ENCODE peak calls at places on chromosome 7, in six cellular contexts. E is GM12878, X is K562, S is HepG2, C is IMR-90, K is H1. R is an unnamed sample.

GRCh38 chr7:23383225-23383624 is 84.1 kb downstream of the MALSU1 start:
- DNase-seq in K (no peak), X (no peak), S (no peak), E (no peak), C (peak; percentile 59), R (no peak)

GRCh38 chr7:129295015-129295423 is 70.2 kb downstream of the AHCYL2 start:
- DNase-seq in S (no peak), K (no peak), C (peak; percentile 58), X (no peak), E (no peak), R (no peak)

GRCh38 chr7:5423844-5424688 is 432 bp upstream of the TNRC18 start:
- DNase-seq in X (peak; percentile 91), S (peak; percentile 95), E (no peak), K (peak; percentile 82), C (peak; percentile 99), R (peak; percentile 99)

GRCh38 chr7:149598721-149599308 is 101.2 kb upstream of the ZNF746 start:
- DNase-seq in X (peak; percentile 44), K (no peak), S (peak; percentile 7), C (peak; percentile 38), E (no peak), R (peak; percentile 16)

GRCh38 chr7:27239780-27240731 is 2.5 kb upstream of the EVX1 start:
- DNase-seq in C (no peak), K (no peak), E (no peak), S (no peak), X (no peak), R (no peak)

GRCh38 chr7:69526570-69526969 is 71.7 kb upstream of the AUTS2 start:
- DNase-seq in C (no peak), K (no peak), X (no peak), E (no peak), S (no peak), R (no peak)

GRCh38 chr7:158973941-158974785 is 117.8 kb downstream of the DYNC2I1 start:
- DNase-seq in C (no peak), X (no peak), K (no peak), E (no peak), S (no peak), R (no peak)

GRCh38 chr7:53350241-53350640 is 314.8 kb downstream of the POM121L12 start:
- DNase-seq in C (no peak), E (no peak), K (peak; percentile 41), X (peak; percentile 9), S (no peak), R (no peak)

GRCh38 chr7:85186083-85186520 is 754 bp downstream of the SEMA3D start:
- DNase-seq in S (no peak), C (peak; percentile 49), E (no peak), K (no peak), X (no peak), R (no peak)

GRCh38 chr7:128697301-128697905 is 25.3 kb downstream of the GARIN1A start:
- DNase-seq in X (peak; percentile 90), E (no peak), C (peak; percentile 44), S (peak; percentile 21), K (no peak), R (no peak)

GRCh38 chr7:108246227-108246837 is 116.2 kb upstream of the LAMB4 start:
- DNase-seq in E (peak; percentile 26), K (peak; percentile 19), S (peak; percentile 80), C (peak; percentile 96), X (peak; percentile 82), R (peak; percentile 61)

GRCh38 chr7:7136857-7137309 is 45.5 kb upstream of the C1GALT1 start:
- DNase-seq in X (no peak), C (no peak), E (no peak), K (no peak), S (peak; percentile 34), R (no peak)

GRCh38 chr7:129952164-129952652 is 552 bp downstream of the UBE2H start:
- DNase-seq in X (no peak), C (no peak), E (no peak), S (no peak), K (no peak), R (no peak)

GRCh38 chr7:26155531-26156375 is 3.8 kb downstream of the NFE2L3 start:
- DNase-seq in S (peak; percentile 39), K (no peak), C (peak; percentile 67), X (no peak), E (no peak), R (no peak)

GRCh38 chr7:52565980-52566379 is 469.5 kb upstream of the POM121L12 start:
- DNase-seq in S (no peak), X (no peak), K (no peak), C (no peak), E (no peak), R (no peak)

GRCh38 chr7:17038783-17039170 is 157.0 kb upstream of the AGR3 start:
- DNase-seq in E (no peak), X (no peak), C (no peak), S (no peak), K (no peak), R (no peak)

GRCh38 chr7:123948122-123948521 is 23.1 kb downstream of the SPAM1 start:
- DNase-seq in E (no peak), S (no peak), X (no peak), K (no peak), C (no peak), R (no peak)

GRCh38 chr7:12423355-12423994 is 19.8 kb upstream of the VWDE start:
- DNase-seq in S (no peak), E (no peak), X (no peak), C (peak; percentile 58), K (no peak), R (no peak)

GRCh38 chr7:15602236-15602635 is 40.4 kb upstream of the AGMO start:
- DNase-seq in X (no peak), C (no peak), S (no peak), K (no peak), E (no peak), R (no peak)

GRCh38 chr7:130930710-130931109 is 196.7 kb upstream of the KLF14 start:
- DNase-seq in S (no peak), C (no peak), X (no peak), E (no peak), K (no peak), R (no peak)

GRCh38 chr7:122758501-122758900 is 55.8 kb upstream of the RNF148 start:
- DNase-seq in K (no peak), E (no peak), C (no peak), X (no peak), S (no peak), R (no peak)

GRCh38 chr7:111082351-111082750 is 8.6 kb upstream of the LRRN3 start:
- DNase-seq in X (no peak), E (no peak), C (peak; percentile 53), S (no peak), K (no peak), R (no peak)

GRCh38 chr7:148463210-148463609 is 127.4 kb upstream of the C7orf33 start:
- DNase-seq in C (no peak), K (no peak), S (no peak), X (no peak), E (no peak), R (no peak)

GRCh38 chr7:24284699-24285506 is 913 bp downstream of the NPY start:
- DNase-seq in C (no peak), K (no peak), X (no peak), S (no peak), E (no peak), R (no peak)

GRCh38 chr7:23700058-23700457 is 10.0 kb upstream of the STK31 start:
- DNase-seq in S (no peak), C (no peak), E (no peak), K (no peak), X (no peak), R (no peak)

GRCh38 chr7:85292908-85293576 is 106.2 kb upstream of the SEMA3D start:
- DNase-seq in X (no peak), E (no peak), C (no peak), S (no peak), K (no peak), R (no peak)

GRCh38 chr7:13846386-13846785 is 143.1 kb downstream of the ETV1 start:
- DNase-seq in E (no peak), X (no peak), K (no peak), S (no peak), C (no peak), R (no peak)

GRCh38 chr7:106914018-106914607 is 49.0 kb downstream of the PIK3CG start:
- DNase-seq in C (no peak), K (no peak), S (no peak), X (no peak), E (no peak), R (no peak)
- H2AFZ ChIP-seq in C (no peak overlapping the region), K (no peak overlapping the region), S (no peak overlapping the region), X (no peak overlapping the region), E (no peak overlapping the region), R (no peak overlapping the region)

GRCh38 chr7:99901581-99901980 is 17.7 kb downstream of the TRIM4 start:
- DNase-seq in C (no peak), S (no peak), E (no peak), K (no peak), X (no peak), R (no peak)
- TF ChIP-seq CEBPB in C (no peak), S (no peak), E (no peak), K (no peak), X (no peak), R (no peak)

GRCh38 chr7:97017197-97018125 is 7.2 kb downstream of the DLX5 start:
- DNase-seq in X (no peak), C (no peak), K (no peak), E (no peak), S (no peak), R (no peak)

GRCh38 chr7:97015279-97015678 is 9.4 kb downstream of the DLX5 start:
- DNase-seq in S (no peak), E (no peak), C (no peak), K (no peak), X (no peak), R (no peak)

GRCh38 chr7:97018126-97018601 is 6.5 kb downstream of the DLX5 start:
- DNase-seq in S (no peak), K (no peak), E (no peak), C (no peak), X (no peak), R (no peak)

GRCh38 chr7:97015787-97016391 is 8.7 kb downstream of the DLX5 start:
- DNase-seq in K (no peak), S (peak; percentile 69), C (no peak), E (no peak), X (no peak), R (no peak)

DNA sequence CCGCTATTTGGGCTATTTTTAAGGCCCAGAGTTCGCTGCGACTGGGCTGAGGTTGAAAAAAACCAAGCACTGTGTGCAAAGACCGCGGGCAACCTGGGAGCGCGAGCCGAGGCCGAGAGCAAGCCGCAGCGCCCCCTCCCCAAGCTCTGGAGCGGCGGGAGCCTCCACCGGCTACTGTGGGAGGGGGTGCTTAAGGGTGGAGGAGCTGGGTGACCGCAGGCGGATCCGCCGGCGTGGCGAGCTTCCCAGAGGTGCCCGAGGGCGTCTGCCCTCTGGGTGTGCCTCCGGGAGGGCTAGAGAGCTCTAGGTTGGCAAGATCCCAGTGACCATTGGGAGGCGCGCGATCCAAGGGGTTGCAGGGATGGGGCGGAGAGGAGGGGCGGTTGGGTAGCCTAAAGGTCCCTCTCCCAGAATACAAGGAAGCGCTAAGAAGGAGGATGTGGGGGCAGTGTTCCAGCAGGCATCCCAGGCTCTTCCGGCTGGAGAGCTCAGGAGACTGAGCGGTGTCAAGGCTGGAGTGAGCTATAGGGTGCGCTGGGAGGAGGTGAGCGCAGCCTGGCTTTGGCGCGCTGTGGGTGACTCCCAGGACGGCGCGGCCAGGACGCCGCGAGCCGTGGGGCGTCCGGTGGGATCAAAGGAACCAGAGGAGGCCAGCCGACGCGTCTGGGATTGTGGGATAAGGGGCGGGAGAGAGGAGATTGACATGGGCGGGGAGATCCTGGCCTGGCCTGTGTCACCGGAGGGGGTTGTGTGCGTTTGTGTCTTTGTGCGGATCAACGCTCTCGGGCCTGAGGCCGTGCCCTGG is 8.0 kb downstream of the DLX5 start:
- DNase-seq in X (no peak), C (no peak), S (peak; percentile 76), K (no peak), E (no peak), R (no peak)
- H2AFZ ChIP-seq in X (no peak overlapping the region), C (no peak overlapping the region), S (peak overlapping the region; percentile 37), K (no peak overlapping the region), E (no peak overlapping the region), R (no peak overlapping the region)

GRCh38 chr7:28807396-28807994 is 150.6 kb downstream of the TRIL start:
- DNase-seq in C (no peak), S (no peak), E (no peak), K (no peak), X (no peak), R (no peak)
- TF ChIP-seq CEBPB in C (no peak), S (no peak), E (no peak), K (no peak), X (no peak), R (no peak)

R was measured in HCT116.